ENCODE peak calls at places on chromosomes 1 and 21, in five cellular contexts. One of them, this sample, is unnamed.

GRCh38 chr1:6785721-6786505 is 659 bp downstream of the CAMTA1 start:
- DNase-seq in NB4: peak
- DNase-seq in IMR-90: peak
- DNase-seq in heart left ventricle: peak
- DNase-seq in gastrocnemius medialis: peak
- DNase-seq in this sample: peak

GRCh38 chr21:43209575-43210453 is 41.0 kb downstream of the CRYAA start:
- DNase-seq in gastrocnemius medialis: peak
- DNase-seq in IMR-90: peak
- DNase-seq in heart left ventricle: peak
- DNase-seq in NB4: no peak
- DNase-seq in this sample: peak

GRCh38 chr1:154186852-154187501 is 4.9 kb downstream of the TPM3 start:
- DNase-seq in gastrocnemius medialis: no peak
- DNase-seq in IMR-90: no peak
- DNase-seq in heart left ventricle: no peak
- DNase-seq in NB4: no peak
- DNase-seq in this sample: no peak

GRCh38 chr1:204837440-204838084 is 33.1 kb upstream of the NFASC start:
- DNase-seq in heart left ventricle: peak
- DNase-seq in NB4: peak
- DNase-seq in gastrocnemius medialis: no peak
- DNase-seq in IMR-90: peak
- DNase-seq in this sample: no peak

GRCh38 chr21:45894891-45895777 is 86.4 kb upstream of the COL6A1 start:
- DNase-seq in gastrocnemius medialis: no peak
- DNase-seq in IMR-90: no peak
- DNase-seq in heart left ventricle: no peak
- DNase-seq in NB4: no peak
- DNase-seq in this sample: no peak

GRCh38 chr1:201489656-201490261 is 17.2 kb downstream of the CSRP1 start:
- DNase-seq in NB4: peak
- DNase-seq in IMR-90: no peak
- DNase-seq in gastrocnemius medialis: no peak
- DNase-seq in heart left ventricle: no peak
- DNase-seq in this sample: no peak

GRCh38 chr1:234691567-234691966 is 81.6 kb upstream of the IRF2BP2 start:
- DNase-seq in gastrocnemius medialis: no peak
- DNase-seq in heart left ventricle: no peak
- DNase-seq in IMR-90: peak
- DNase-seq in NB4: no peak
- DNase-seq in this sample: no peak

GRCh38 chr1:200118779-200119505 is 91.4 kb downstream of the NR5A2 start:
- DNase-seq in heart left ventricle: no peak
- DNase-seq in IMR-90: no peak
- DNase-seq in gastrocnemius medialis: no peak
- DNase-seq in NB4: no peak
- DNase-seq in this sample: no peak

GRCh38 chr21:33578959-33579542 is 9.4 kb downstream of the DONSON start:
- DNase-seq in heart left ventricle: no peak
- DNase-seq in IMR-90: peak
- DNase-seq in gastrocnemius medialis: no peak
- DNase-seq in NB4: peak
- DNase-seq in this sample: no peak

GRCh38 chr1:243974451-243975292 is 76.4 kb upstream of the ZBTB18 start:
- DNase-seq in heart left ventricle: no peak
- DNase-seq in NB4: peak
- DNase-seq in gastrocnemius medialis: no peak
- DNase-seq in IMR-90: peak
- DNase-seq in this sample: no peak

GRCh38 chr1:164659621-164660414 is 100.8 kb downstream of the PBX1 start:
- DNase-seq in gastrocnemius medialis: peak
- DNase-seq in IMR-90: no peak
- DNase-seq in heart left ventricle: no peak
- DNase-seq in NB4: no peak
- DNase-seq in this sample: peak

GRCh38 chr1:91846007-91846620 is 39.8 kb downstream of the TGFBR3 start:
- DNase-seq in IMR-90: peak
- DNase-seq in heart left ventricle: peak
- DNase-seq in gastrocnemius medialis: peak
- DNase-seq in NB4: peak
- DNase-seq in this sample: peak

GRCh38 chr1:56073614-56074356 is 505.6 kb downstream of the PLPP3 start:
- DNase-seq in heart left ventricle: peak
- DNase-seq in IMR-90: peak
- DNase-seq in gastrocnemius medialis: peak
- DNase-seq in NB4: no peak
- DNase-seq in this sample: peak

GRCh38 chr21:45612096-45613019 is 31.2 kb upstream of the PCBP3 start:
- DNase-seq in NB4: no peak
- DNase-seq in heart left ventricle: no peak
- DNase-seq in gastrocnemius medialis: no peak
- DNase-seq in IMR-90: peak
- DNase-seq in this sample: peak

GRCh38 chr1:115040501-115040900 is 10.9 kb downstream of the TSHB start:
- DNase-seq in gastrocnemius medialis: no peak
- DNase-seq in NB4: no peak
- DNase-seq in heart left ventricle: no peak
- DNase-seq in IMR-90: no peak
- DNase-seq in this sample: no peak

GRCh38 chr1:161721738-161722343 is 497 bp downstream of the FCRLB start:
- DNase-seq in NB4: peak
- DNase-seq in heart left ventricle: no peak
- DNase-seq in gastrocnemius medialis: no peak
- DNase-seq in IMR-90: peak
- DNase-seq in this sample: no peak

GRCh38 chr1:193680247-193680923 is 494.0 kb upstream of the B3GALT2 start:
- DNase-seq in gastrocnemius medialis: no peak
- DNase-seq in IMR-90: no peak
- DNase-seq in NB4: no peak
- DNase-seq in heart left ventricle: no peak
- DNase-seq in this sample: no peak

GRCh38 chr1:9167638-9168037 is 38.7 kb upstream of the GPR157 start:
- DNase-seq in IMR-90: no peak
- DNase-seq in NB4: no peak
- DNase-seq in heart left ventricle: no peak
- DNase-seq in gastrocnemius medialis: no peak
- DNase-seq in this sample: no peak

GRCh38 chr1:30920827-30921226 is 12.3 kb upstream of the SDC3 start:
- DNase-seq in IMR-90: no peak
- DNase-seq in gastrocnemius medialis: no peak
- DNase-seq in NB4: no peak
- DNase-seq in heart left ventricle: no peak
- DNase-seq in this sample: peak

GRCh38 chr1:236495359-236496120 is 28.2 kb upstream of the LGALS8 start:
- DNase-seq in IMR-90: no peak
- DNase-seq in NB4: no peak
- DNase-seq in gastrocnemius medialis: no peak
- DNase-seq in heart left ventricle: no peak
- DNase-seq in this sample: no peak

GRCh38 chr1:151944110-151944858 is 35.0 kb upstream of the THEM4 start:
- DNase-seq in IMR-90: no peak
- DNase-seq in NB4: no peak
- DNase-seq in gastrocnemius medialis: no peak
- DNase-seq in heart left ventricle: peak
- DNase-seq in this sample: no peak
- TF ChIP-seq POLR2A in IMR-90: no peak
- TF ChIP-seq POLR2A in NB4: no peak
- TF ChIP-seq POLR2A in gastrocnemius medialis: no peak
- TF ChIP-seq POLR2A in heart left ventricle: no peak
- TF ChIP-seq POLR2A in this sample: no peak

DNA sequence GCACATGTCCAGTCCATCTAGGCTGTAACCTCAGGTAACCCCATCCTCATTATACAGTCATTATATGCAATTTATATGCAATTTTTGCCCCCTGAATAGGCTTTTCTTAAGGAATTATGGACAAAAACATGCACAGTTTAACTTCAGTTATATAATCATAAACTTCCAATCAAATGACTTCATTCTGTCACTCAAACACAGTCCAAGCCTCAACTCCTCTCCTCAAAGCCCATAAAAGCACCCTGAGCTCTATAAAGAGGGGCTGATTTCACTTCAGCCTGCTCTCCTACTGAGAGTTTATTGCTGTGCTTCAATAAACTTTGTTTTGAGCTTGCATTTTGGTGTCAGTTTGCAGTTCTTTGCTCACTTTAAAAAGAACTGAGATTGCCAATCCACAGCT is 1805.5 kb downstream of the BRINP3 start:
- DNase-seq in IMR-90: no peak
- DNase-seq in heart left ventricle: no peak
- DNase-seq in gastrocnemius medialis: no peak
- DNase-seq in NB4: no peak
- DNase-seq in this sample: no peak
- TF ChIP-seq CTCF in IMR-90: no peak
- TF ChIP-seq CTCF in heart left ventricle: no peak
- TF ChIP-seq CTCF in gastrocnemius medialis: no peak
- TF ChIP-seq CTCF in NB4: no peak
- TF ChIP-seq CTCF in this sample: no peak

GRCh38 chr1:11923827-11924113 is 2.5 kb downstream of the KIAA2013 start:
- DNase-seq in IMR-90: no peak
- DNase-seq in NB4: no peak
- DNase-seq in gastrocnemius medialis: no peak
- DNase-seq in heart left ventricle: no peak
- DNase-seq in this sample: no peak
- H3K4me3 ChIP-seq in IMR-90: no peak
- H3K4me3 ChIP-seq in NB4: peak
- H3K4me3 ChIP-seq in gastrocnemius medialis: peak
- H3K4me3 ChIP-seq in heart left ventricle: no peak
- H3K4me3 ChIP-seq in this sample: no peak

DNA sequence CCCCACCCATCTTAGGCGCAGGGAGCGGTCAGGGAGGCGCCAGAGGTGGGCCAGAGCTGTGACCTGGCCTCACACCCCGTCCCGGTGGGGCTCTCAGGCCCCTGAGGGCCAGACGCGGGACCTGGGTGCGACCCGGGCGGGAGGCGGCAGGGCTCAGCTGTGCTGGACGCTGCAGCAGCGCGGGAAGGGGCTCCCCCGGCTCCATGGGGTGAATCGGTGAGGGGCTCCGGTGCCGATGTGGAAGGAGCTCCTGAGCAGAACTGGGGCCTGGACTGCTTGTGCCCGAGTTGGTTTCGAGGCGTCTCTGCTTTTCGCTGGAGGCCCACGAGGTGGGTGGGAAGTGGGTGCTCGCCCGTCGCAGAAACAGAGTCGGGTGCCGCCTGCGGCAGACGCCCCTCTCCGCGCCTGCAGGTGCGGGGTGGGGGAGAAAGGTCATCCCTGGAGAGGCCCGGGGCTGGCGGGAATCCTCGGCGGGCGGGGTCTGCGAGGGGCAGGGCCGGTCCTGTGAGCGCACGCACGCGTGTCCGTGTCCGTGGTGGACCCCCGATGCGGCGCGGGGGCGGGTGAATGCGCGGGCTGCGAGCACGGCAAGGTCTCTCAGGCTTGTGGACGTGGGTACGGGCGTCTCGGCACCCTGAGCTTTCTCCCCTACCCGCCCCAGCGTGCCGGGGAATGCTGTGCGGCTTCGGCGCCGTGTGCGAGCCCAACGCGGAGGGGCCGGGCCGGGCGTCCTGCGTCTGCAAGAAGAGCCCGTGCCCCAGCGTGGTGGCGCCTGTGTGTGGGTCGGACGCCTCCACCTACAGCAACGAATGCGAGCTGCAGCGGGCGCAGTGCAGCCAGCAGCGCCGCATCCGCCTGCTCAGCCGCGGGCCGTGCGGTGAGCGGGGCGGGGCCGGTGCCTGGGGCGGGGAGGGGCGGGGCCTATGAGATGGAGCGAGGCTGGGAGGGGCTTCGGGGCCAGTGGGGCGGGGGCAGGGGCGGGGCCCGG is 20.4 kb downstream of the AGRN start:
- DNase-seq in gastrocnemius medialis: peak
- DNase-seq in NB4: peak
- DNase-seq in heart left ventricle: peak
- DNase-seq in IMR-90: peak
- DNase-seq in this sample: no peak
- TF ChIP-seq POLR2A in gastrocnemius medialis: no peak
- TF ChIP-seq POLR2A in NB4: no peak
- TF ChIP-seq POLR2A in heart left ventricle: no peak
- TF ChIP-seq POLR2A in IMR-90: no peak
- TF ChIP-seq POLR2A in this sample: no peak

This sample was measured in lower leg skin.